ENCODE peak calls at places on chromosomes 7 and 10, in four cellular contexts. One of them, this sample, is unnamed.

GRCh38 chr10:11243425-11244222 is 226.0 kb downstream of the CELF2 start:
- DNase-seq in NAMALWA: peak
- DNase-seq in HuH-7.5: no peak
- DNase-seq in COR-L47: no peak
- DNase-seq in this sample: no peak

GRCh38 chr7:133481676-133482075 is 228.8 kb downstream of the EXOC4 start:
- DNase-seq in HuH-7.5: no peak
- DNase-seq in COR-L47: no peak
- DNase-seq in NAMALWA: no peak
- DNase-seq in this sample: no peak

GRCh38 chr7:98136423-98136822 is 29.8 kb downstream of the LMTK2 start:
- DNase-seq in HuH-7.5: no peak
- DNase-seq in NAMALWA: no peak
- DNase-seq in COR-L47: no peak
- DNase-seq in this sample: no peak

GRCh38 chr10:112872728-112873127 is 77.3 kb upstream of the TCF7L2 start:
- DNase-seq in NAMALWA: no peak
- DNase-seq in HuH-7.5: no peak
- DNase-seq in COR-L47: no peak
- DNase-seq in this sample: no peak

GRCh38 chr7:126727930-126728331 is 524.8 kb downstream of the GRM8 start:
- DNase-seq in HuH-7.5: no peak
- DNase-seq in COR-L47: no peak
- DNase-seq in NAMALWA: no peak
- DNase-seq in this sample: no peak

GRCh38 chr10:43403911-43404674 is 4.9 kb downstream of the HNRNPF start:
- DNase-seq in COR-L47: no peak
- DNase-seq in HuH-7.5: no peak
- DNase-seq in NAMALWA: no peak
- DNase-seq in this sample: no peak

GRCh38 chr10:1195828-1196227 is 139.6 kb downstream of the WDR37 start:
- DNase-seq in HuH-7.5: no peak
- DNase-seq in NAMALWA: no peak
- DNase-seq in COR-L47: no peak
- DNase-seq in this sample: no peak

GRCh38 chr10:78170026-78170475 is 136.4 kb downstream of the RPS24 start:
- DNase-seq in HuH-7.5: no peak
- DNase-seq in COR-L47: no peak
- DNase-seq in NAMALWA: no peak
- DNase-seq in this sample: no peak

GRCh38 chr7:147182859-147183258 is 1066.3 kb downstream of the CNTNAP2 start:
- DNase-seq in HuH-7.5: no peak
- DNase-seq in COR-L47: no peak
- DNase-seq in NAMALWA: no peak
- DNase-seq in this sample: no peak

GRCh38 chr10:6035926-6036575 is 26.1 kb downstream of the IL2RA start:
- DNase-seq in HuH-7.5: no peak
- DNase-seq in COR-L47: no peak
- DNase-seq in NAMALWA: no peak
- DNase-seq in this sample: no peak

GRCh38 chr10:77333610-77334340 is 303.8 kb downstream of the KCNMA1 start:
- DNase-seq in NAMALWA: no peak
- DNase-seq in COR-L47: peak
- DNase-seq in HuH-7.5: peak
- DNase-seq in this sample: no peak

GRCh38 chr7:81600608-81601007 is 169.2 kb downstream of the HGF start:
- DNase-seq in NAMALWA: no peak
- DNase-seq in HuH-7.5: no peak
- DNase-seq in COR-L47: no peak
- DNase-seq in this sample: no peak

GRCh38 chr7:135855836-135856235 is 107.2 kb upstream of the FAM180A start:
- DNase-seq in COR-L47: peak
- DNase-seq in NAMALWA: no peak
- DNase-seq in HuH-7.5: no peak
- DNase-seq in this sample: no peak

GRCh38 chr7:23680417-23681405 is 712 bp downstream of the FAM221A start:
- DNase-seq in COR-L47: peak
- DNase-seq in HuH-7.5: peak
- DNase-seq in NAMALWA: peak
- DNase-seq in this sample: peak

GRCh38 chr10:98642281-98642680 is 195.5 kb upstream of the HPS1 start:
- DNase-seq in NAMALWA: no peak
- DNase-seq in COR-L47: no peak
- DNase-seq in HuH-7.5: no peak
- DNase-seq in this sample: no peak

This sample was measured in NCI-H2081 treated with DMSO at 0.1 percent for 48 hours.